ENCODE peak calls at places on chromosomes 5 and 9, in nine cellular contexts. One of them, this sample, is unnamed.

GRCh38 chr5:78698218-78698751 is 49.7 kb upstream of the LHFPL2 start:
- DNase-seq in GM13977: no peak
- DNase-seq in activated CD4-positive, alpha-beta T cell treated with anti-CD3 and anti-CD28 coated beads, Interleukin-2, amount 50 U/mL, for 48 hours: no peak
- DNase-seq in effector CD4-positive, alpha-beta T cell: no peak
- DNase-seq in IMR-90: peak
- DNase-seq in GM23248: peak
- DNase-seq in GM04504: no peak
- DNase-seq in iris pigment epithelial cell: peak
- DNase-seq in Caki2: no peak
- DNase-seq in this sample: no peak

GRCh38 chr9:130860458-130861316 is 25.6 kb downstream of the ABL1 start:
- DNase-seq in GM13977: no peak
- DNase-seq in activated CD4-positive, alpha-beta T cell treated with anti-CD3 and anti-CD28 coated beads, Interleukin-2, amount 50 U/mL, for 48 hours: no peak
- DNase-seq in effector CD4-positive, alpha-beta T cell: no peak
- DNase-seq in IMR-90: peak
- DNase-seq in GM23248: peak
- DNase-seq in GM04504: peak
- DNase-seq in iris pigment epithelial cell: peak
- DNase-seq in Caki2: peak
- DNase-seq in this sample: peak

GRCh38 chr9:121299467-121300282 is 31.7 kb downstream of the GSN start:
- DNase-seq in GM13977: peak
- DNase-seq in activated CD4-positive, alpha-beta T cell treated with anti-CD3 and anti-CD28 coated beads, Interleukin-2, amount 50 U/mL, for 48 hours: peak
- DNase-seq in effector CD4-positive, alpha-beta T cell: no peak
- DNase-seq in IMR-90: no peak
- DNase-seq in GM23248: peak
- DNase-seq in GM04504: no peak
- DNase-seq in iris pigment epithelial cell: peak
- DNase-seq in Caki2: no peak
- DNase-seq in this sample: peak

GRCh38 chr9:792331-793260 is 48.9 kb upstream of the DMRT1 start:
- DNase-seq in GM13977: no peak
- DNase-seq in activated CD4-positive, alpha-beta T cell treated with anti-CD3 and anti-CD28 coated beads, Interleukin-2, amount 50 U/mL, for 48 hours: no peak
- DNase-seq in effector CD4-positive, alpha-beta T cell: no peak
- DNase-seq in IMR-90: peak
- DNase-seq in GM23248: no peak
- DNase-seq in GM04504: no peak
- DNase-seq in iris pigment epithelial cell: peak
- DNase-seq in Caki2: no peak
- DNase-seq in this sample: no peak

GRCh38 chr5:38466444-38467189 is 89.8 kb downstream of the LIFR start:
- DNase-seq in GM13977: no peak
- DNase-seq in activated CD4-positive, alpha-beta T cell treated with anti-CD3 and anti-CD28 coated beads, Interleukin-2, amount 50 U/mL, for 48 hours: no peak
- DNase-seq in effector CD4-positive, alpha-beta T cell: no peak
- DNase-seq in IMR-90: no peak
- DNase-seq in GM23248: peak
- DNase-seq in GM04504: no peak
- DNase-seq in iris pigment epithelial cell: no peak
- DNase-seq in Caki2: no peak
- DNase-seq in this sample: peak

GRCh38 chr5:4294878-4295277 is 699.2 kb downstream of the IRX1 start:
- DNase-seq in GM13977: no peak
- DNase-seq in activated CD4-positive, alpha-beta T cell treated with anti-CD3 and anti-CD28 coated beads, Interleukin-2, amount 50 U/mL, for 48 hours: no peak
- DNase-seq in effector CD4-positive, alpha-beta T cell: no peak
- DNase-seq in IMR-90: no peak
- DNase-seq in GM23248: no peak
- DNase-seq in GM04504: no peak
- DNase-seq in iris pigment epithelial cell: no peak
- DNase-seq in Caki2: no peak
- DNase-seq in this sample: no peak

GRCh38 chr5:115068239-115069086 is 101.2 kb downstream of the TRIM36 start:
- DNase-seq in GM13977: peak
- DNase-seq in activated CD4-positive, alpha-beta T cell treated with anti-CD3 and anti-CD28 coated beads, Interleukin-2, amount 50 U/mL, for 48 hours: peak
- DNase-seq in effector CD4-positive, alpha-beta T cell: no peak
- DNase-seq in IMR-90: peak
- DNase-seq in GM23248: peak
- DNase-seq in GM04504: no peak
- DNase-seq in iris pigment epithelial cell: peak
- DNase-seq in Caki2: peak
- DNase-seq in this sample: no peak

GRCh38 chr9:84466580-84467285 is 126.2 kb upstream of the SLC28A3 start:
- DNase-seq in GM13977: no peak
- DNase-seq in activated CD4-positive, alpha-beta T cell treated with anti-CD3 and anti-CD28 coated beads, Interleukin-2, amount 50 U/mL, for 48 hours: no peak
- DNase-seq in effector CD4-positive, alpha-beta T cell: no peak
- DNase-seq in IMR-90: no peak
- DNase-seq in GM23248: no peak
- DNase-seq in GM04504: no peak
- DNase-seq in iris pigment epithelial cell: no peak
- DNase-seq in Caki2: no peak
- DNase-seq in this sample: no peak

GRCh38 chr5:169369130-169369529 is 68.2 kb upstream of the SLIT3 start:
- DNase-seq in GM13977: no peak
- DNase-seq in activated CD4-positive, alpha-beta T cell treated with anti-CD3 and anti-CD28 coated beads, Interleukin-2, amount 50 U/mL, for 48 hours: no peak
- DNase-seq in effector CD4-positive, alpha-beta T cell: no peak
- DNase-seq in IMR-90: no peak
- DNase-seq in GM23248: no peak
- DNase-seq in GM04504: no peak
- DNase-seq in iris pigment epithelial cell: no peak
- DNase-seq in Caki2: no peak
- DNase-seq in this sample: no peak

GRCh38 chr9:129414377-129415021 is 206.4 kb downstream of the C9orf50 start:
- DNase-seq in GM13977: no peak
- DNase-seq in activated CD4-positive, alpha-beta T cell treated with anti-CD3 and anti-CD28 coated beads, Interleukin-2, amount 50 U/mL, for 48 hours: peak
- DNase-seq in effector CD4-positive, alpha-beta T cell: peak
- DNase-seq in IMR-90: peak
- DNase-seq in GM23248: peak
- DNase-seq in GM04504: no peak
- DNase-seq in iris pigment epithelial cell: peak
- DNase-seq in Caki2: peak
- DNase-seq in this sample: peak

GRCh38 chr5:73338201-73339126 is 110.1 kb downstream of the FOXD1 start:
- DNase-seq in GM13977: no peak
- DNase-seq in activated CD4-positive, alpha-beta T cell treated with anti-CD3 and anti-CD28 coated beads, Interleukin-2, amount 50 U/mL, for 48 hours: no peak
- DNase-seq in effector CD4-positive, alpha-beta T cell: no peak
- DNase-seq in IMR-90: peak
- DNase-seq in GM23248: peak
- DNase-seq in GM04504: no peak
- DNase-seq in iris pigment epithelial cell: peak
- DNase-seq in Caki2: no peak
- DNase-seq in this sample: no peak

GRCh38 chr5:96247097-96247675 is 185.9 kb downstream of the PCSK1 start:
- DNase-seq in GM13977: no peak
- DNase-seq in activated CD4-positive, alpha-beta T cell treated with anti-CD3 and anti-CD28 coated beads, Interleukin-2, amount 50 U/mL, for 48 hours: no peak
- DNase-seq in effector CD4-positive, alpha-beta T cell: no peak
- DNase-seq in IMR-90: peak
- DNase-seq in GM23248: peak
- DNase-seq in GM04504: peak
- DNase-seq in iris pigment epithelial cell: no peak
- DNase-seq in Caki2: no peak
- DNase-seq in this sample: no peak

GRCh38 chr9:131473198-131473885 is 29.4 kb upstream of the POMT1 start:
- DNase-seq in GM13977: no peak
- DNase-seq in activated CD4-positive, alpha-beta T cell treated with anti-CD3 and anti-CD28 coated beads, Interleukin-2, amount 50 U/mL, for 48 hours: no peak
- DNase-seq in effector CD4-positive, alpha-beta T cell: no peak
- DNase-seq in IMR-90: no peak
- DNase-seq in GM23248: no peak
- DNase-seq in GM04504: no peak
- DNase-seq in iris pigment epithelial cell: no peak
- DNase-seq in Caki2: peak
- DNase-seq in this sample: no peak

GRCh38 chr5:107979900-107980299 is 309.2 kb upstream of the EFNA5 start:
- DNase-seq in GM13977: no peak
- DNase-seq in activated CD4-positive, alpha-beta T cell treated with anti-CD3 and anti-CD28 coated beads, Interleukin-2, amount 50 U/mL, for 48 hours: no peak
- DNase-seq in effector CD4-positive, alpha-beta T cell: no peak
- DNase-seq in IMR-90: no peak
- DNase-seq in GM23248: no peak
- DNase-seq in GM04504: no peak
- DNase-seq in iris pigment epithelial cell: no peak
- DNase-seq in Caki2: no peak
- DNase-seq in this sample: no peak

GRCh38 chr5:163705983-163706771 is 200.8 kb downstream of the MAT2B start:
- DNase-seq in GM13977: no peak
- DNase-seq in activated CD4-positive, alpha-beta T cell treated with anti-CD3 and anti-CD28 coated beads, Interleukin-2, amount 50 U/mL, for 48 hours: no peak
- DNase-seq in effector CD4-positive, alpha-beta T cell: no peak
- DNase-seq in IMR-90: peak
- DNase-seq in GM23248: peak
- DNase-seq in GM04504: no peak
- DNase-seq in iris pigment epithelial cell: peak
- DNase-seq in Caki2: no peak
- DNase-seq in this sample: no peak

GRCh38 chr9:120032639-120033038 is 547.3 kb downstream of the CDK5RAP2 start:
- DNase-seq in GM13977: no peak
- DNase-seq in activated CD4-positive, alpha-beta T cell treated with anti-CD3 and anti-CD28 coated beads, Interleukin-2, amount 50 U/mL, for 48 hours: no peak
- DNase-seq in effector CD4-positive, alpha-beta T cell: no peak
- DNase-seq in IMR-90: no peak
- DNase-seq in GM23248: peak
- DNase-seq in GM04504: peak
- DNase-seq in iris pigment epithelial cell: no peak
- DNase-seq in Caki2: no peak
- DNase-seq in this sample: no peak

GRCh38 chr9:85483214-85483613 is 258.5 kb downstream of the AGTPBP1 start:
- DNase-seq in GM13977: no peak
- DNase-seq in activated CD4-positive, alpha-beta T cell treated with anti-CD3 and anti-CD28 coated beads, Interleukin-2, amount 50 U/mL, for 48 hours: no peak
- DNase-seq in effector CD4-positive, alpha-beta T cell: no peak
- DNase-seq in IMR-90: no peak
- DNase-seq in GM23248: no peak
- DNase-seq in GM04504: no peak
- DNase-seq in iris pigment epithelial cell: no peak
- DNase-seq in Caki2: no peak
- DNase-seq in this sample: no peak

GRCh38 chr5:141328231-141328630 is 2.1 kb upstream of the PCDHGA1 start:
- DNase-seq in GM13977: no peak
- DNase-seq in activated CD4-positive, alpha-beta T cell treated with anti-CD3 and anti-CD28 coated beads, Interleukin-2, amount 50 U/mL, for 48 hours: no peak
- DNase-seq in effector CD4-positive, alpha-beta T cell: no peak
- DNase-seq in IMR-90: no peak
- DNase-seq in GM23248: no peak
- DNase-seq in GM04504: no peak
- DNase-seq in iris pigment epithelial cell: no peak
- DNase-seq in Caki2: no peak
- DNase-seq in this sample: no peak

GRCh38 chr5:132059043-132059695 is 1.3 kb upstream of the IL3 start:
- DNase-seq in GM13977: no peak
- DNase-seq in activated CD4-positive, alpha-beta T cell treated with anti-CD3 and anti-CD28 coated beads, Interleukin-2, amount 50 U/mL, for 48 hours: peak
- DNase-seq in effector CD4-positive, alpha-beta T cell: peak
- DNase-seq in IMR-90: no peak
- DNase-seq in GM23248: no peak
- DNase-seq in GM04504: no peak
- DNase-seq in iris pigment epithelial cell: no peak
- DNase-seq in Caki2: no peak
- DNase-seq in this sample: peak

GRCh38 chr9:31799953-31800609 is 584.4 kb upstream of the ACO1 start:
- DNase-seq in GM13977: no peak
- DNase-seq in activated CD4-positive, alpha-beta T cell treated with anti-CD3 and anti-CD28 coated beads, Interleukin-2, amount 50 U/mL, for 48 hours: no peak
- DNase-seq in effector CD4-positive, alpha-beta T cell: no peak
- DNase-seq in IMR-90: no peak
- DNase-seq in GM23248: peak
- DNase-seq in GM04504: no peak
- DNase-seq in iris pigment epithelial cell: peak
- DNase-seq in Caki2: peak
- DNase-seq in this sample: no peak

GRCh38 chr5:133844836-133845235 is 123.6 kb downstream of the C5orf15 start:
- DNase-seq in GM13977: no peak
- DNase-seq in activated CD4-positive, alpha-beta T cell treated with anti-CD3 and anti-CD28 coated beads, Interleukin-2, amount 50 U/mL, for 48 hours: no peak
- DNase-seq in effector CD4-positive, alpha-beta T cell: no peak
- DNase-seq in IMR-90: no peak
- DNase-seq in GM23248: no peak
- DNase-seq in GM04504: no peak
- DNase-seq in iris pigment epithelial cell: no peak
- DNase-seq in Caki2: no peak
- DNase-seq in this sample: no peak

GRCh38 chr5:154779105-154779504 is 23.9 kb downstream of the LARP1 start:
- DNase-seq in GM13977: no peak
- DNase-seq in activated CD4-positive, alpha-beta T cell treated with anti-CD3 and anti-CD28 coated beads, Interleukin-2, amount 50 U/mL, for 48 hours: no peak
- DNase-seq in effector CD4-positive, alpha-beta T cell: no peak
- DNase-seq in IMR-90: peak
- DNase-seq in GM23248: peak
- DNase-seq in GM04504: peak
- DNase-seq in iris pigment epithelial cell: peak
- DNase-seq in Caki2: peak
- DNase-seq in this sample: no peak

GRCh38 chr9:136946893-136947891 is 2.1 kb downstream of the C8G start:
- DNase-seq in GM13977: no peak
- DNase-seq in activated CD4-positive, alpha-beta T cell treated with anti-CD3 and anti-CD28 coated beads, Interleukin-2, amount 50 U/mL, for 48 hours: no peak
- DNase-seq in effector CD4-positive, alpha-beta T cell: no peak
- DNase-seq in IMR-90: no peak
- DNase-seq in GM23248: no peak
- DNase-seq in GM04504: no peak
- DNase-seq in iris pigment epithelial cell: no peak
- DNase-seq in Caki2: no peak
- DNase-seq in this sample: no peak

GRCh38 chr5:175873090-175873454 is 1.7 kb downstream of the CPLX2 start:
- DNase-seq in GM13977: peak
- DNase-seq in activated CD4-positive, alpha-beta T cell treated with anti-CD3 and anti-CD28 coated beads, Interleukin-2, amount 50 U/mL, for 48 hours: peak
- DNase-seq in effector CD4-positive, alpha-beta T cell: no peak
- DNase-seq in IMR-90: no peak
- DNase-seq in GM23248: no peak
- DNase-seq in GM04504: no peak
- DNase-seq in iris pigment epithelial cell: peak
- DNase-seq in Caki2: no peak
- DNase-seq in this sample: no peak

GRCh38 chr9:36486454-36486932 is 86.2 kb upstream of the MELK start:
- DNase-seq in GM13977: no peak
- DNase-seq in activated CD4-positive, alpha-beta T cell treated with anti-CD3 and anti-CD28 coated beads, Interleukin-2, amount 50 U/mL, for 48 hours: peak
- DNase-seq in effector CD4-positive, alpha-beta T cell: peak
- DNase-seq in IMR-90: peak
- DNase-seq in GM23248: peak
- DNase-seq in GM04504: no peak
- DNase-seq in iris pigment epithelial cell: no peak
- DNase-seq in Caki2: peak
- DNase-seq in this sample: peak

GRCh38 chr9:122807271-122807900 is 7.5 kb downstream of the OR1K1 start:
- DNase-seq in GM13977: no peak
- DNase-seq in activated CD4-positive, alpha-beta T cell treated with anti-CD3 and anti-CD28 coated beads, Interleukin-2, amount 50 U/mL, for 48 hours: peak
- DNase-seq in effector CD4-positive, alpha-beta T cell: no peak
- DNase-seq in IMR-90: peak
- DNase-seq in GM23248: peak
- DNase-seq in GM04504: no peak
- DNase-seq in iris pigment epithelial cell: no peak
- DNase-seq in Caki2: no peak
- DNase-seq in this sample: no peak

GRCh38 chr5:149094996-149095395 is 32.1 kb upstream of the SH3TC2 start:
- DNase-seq in GM13977: no peak
- DNase-seq in activated CD4-positive, alpha-beta T cell treated with anti-CD3 and anti-CD28 coated beads, Interleukin-2, amount 50 U/mL, for 48 hours: no peak
- DNase-seq in effector CD4-positive, alpha-beta T cell: no peak
- DNase-seq in IMR-90: no peak
- DNase-seq in GM23248: no peak
- DNase-seq in GM04504: no peak
- DNase-seq in iris pigment epithelial cell: no peak
- DNase-seq in Caki2: no peak
- DNase-seq in this sample: no peak

GRCh38 chr5:93622240-93622885 is 39.3 kb downstream of the NR2F1 start:
- DNase-seq in GM13977: no peak
- DNase-seq in activated CD4-positive, alpha-beta T cell treated with anti-CD3 and anti-CD28 coated beads, Interleukin-2, amount 50 U/mL, for 48 hours: no peak
- DNase-seq in effector CD4-positive, alpha-beta T cell: peak
- DNase-seq in IMR-90: peak
- DNase-seq in GM23248: peak
- DNase-seq in GM04504: no peak
- DNase-seq in iris pigment epithelial cell: peak
- DNase-seq in Caki2: peak
- DNase-seq in this sample: no peak

GRCh38 chr5:53322257-53322656 is 158.2 kb upstream of the FST start:
- DNase-seq in GM13977: no peak
- DNase-seq in activated CD4-positive, alpha-beta T cell treated with anti-CD3 and anti-CD28 coated beads, Interleukin-2, amount 50 U/mL, for 48 hours: no peak
- DNase-seq in effector CD4-positive, alpha-beta T cell: no peak
- DNase-seq in IMR-90: peak
- DNase-seq in GM23248: no peak
- DNase-seq in GM04504: no peak
- DNase-seq in iris pigment epithelial cell: peak
- DNase-seq in Caki2: no peak
- DNase-seq in this sample: no peak

GRCh38 chr9:114117996-114118830 is 19.1 kb upstream of the KIF12 start:
- DNase-seq in GM13977: no peak
- DNase-seq in activated CD4-positive, alpha-beta T cell treated with anti-CD3 and anti-CD28 coated beads, Interleukin-2, amount 50 U/mL, for 48 hours: no peak
- DNase-seq in effector CD4-positive, alpha-beta T cell: no peak
- DNase-seq in IMR-90: no peak
- DNase-seq in GM23248: no peak
- DNase-seq in GM04504: no peak
- DNase-seq in iris pigment epithelial cell: no peak
- DNase-seq in Caki2: no peak
- DNase-seq in this sample: no peak

GRCh38 chr9:100379862-100380261 is 27.1 kb upstream of the TEX10 start:
- DNase-seq in GM13977: no peak
- DNase-seq in activated CD4-positive, alpha-beta T cell treated with anti-CD3 and anti-CD28 coated beads, Interleukin-2, amount 50 U/mL, for 48 hours: no peak
- DNase-seq in effector CD4-positive, alpha-beta T cell: no peak
- DNase-seq in IMR-90: peak
- DNase-seq in GM23248: peak
- DNase-seq in GM04504: peak
- DNase-seq in iris pigment epithelial cell: peak
- DNase-seq in Caki2: no peak
- DNase-seq in this sample: no peak

This sample was measured in transverse colon.